ENCODE peak calls at places on chromosome 1, in four cellular contexts. Q is GM20000, G is GM12892, J is mucosa of gallbladder. V is an unnamed sample.

GRCh38 chr1:159214149-159214760 is 9.6 kb downstream of the ACKR1 start:
- DNase-seq in J (peak), Q (peak), G (no peak), V (no peak)

GRCh38 chr1:203172184-203173115 is 3.2 kb downstream of the MYBPH start:
- DNase-seq in G (peak), Q (peak), J (peak), V (no peak)

GRCh38 chr1:112723511-112723839 is 8.3 kb upstream of the PPM1J start:
- DNase-seq in G (no peak), J (no peak), Q (no peak), V (no peak)

GRCh38 chr1:152035406-152036315 is 1.1 kb downstream of the S100A11 start:
- DNase-seq in Q (no peak), G (no peak), J (no peak), V (no peak)

GRCh38 chr1:155184835-155185782 is 11.5 kb downstream of the TRIM46 start:
- DNase-seq in G (peak), Q (peak), J (no peak), V (no peak)

GRCh38 chr1:90480271-90480835 is 236.7 kb downstream of the BARHL2 start:
- DNase-seq in J (no peak), G (no peak), Q (no peak), V (no peak)

GRCh38 chr1:92544756-92545165 is 58.0 kb upstream of the GFI1 start:
- DNase-seq in Q (no peak), J (no peak), G (no peak), V (no peak)

GRCh38 chr1:66791621-66792610 is 9.2 kb downstream of the INSL5 start:
- DNase-seq in G (no peak), Q (no peak), J (no peak), V (no peak)

GRCh38 chr1:59328353-59328752 is 31.5 kb downstream of the FGGY start:
- DNase-seq in G (no peak), Q (no peak), J (no peak), V (no peak)

GRCh38 chr1:243713470-243714186 is 136.4 kb downstream of the AKT3 start:
- DNase-seq in Q (no peak), G (no peak), J (no peak), V (no peak)

GRCh38 chr1:108590436-108590835 is 30.5 kb downstream of the EEIG2 start:
- DNase-seq in J (no peak), G (no peak), Q (no peak), V (no peak)

GRCh38 chr1:241742084-241742483 is 90.0 kb downstream of the WDR64 start:
- DNase-seq in G (no peak), J (no peak), Q (no peak), V (no peak)

GRCh38 chr1:162696286-162696862 is 64.1 kb downstream of the DDR2 start:
- DNase-seq in G (no peak), J (peak), Q (no peak), V (no peak)

GRCh38 chr1:21681426-21681825 is 12.3 kb upstream of the RAP1GAP start:
- DNase-seq in Q (no peak), G (no peak), J (no peak), V (no peak)

GRCh38 chr1:197637406-197637805 is 137.9 kb downstream of the DENND1B start:
- DNase-seq in G (no peak), Q (no peak), J (no peak), V (no peak)